ENCODE peak calls at places on chromosomes 6 and 20, in ten cellular contexts. One of them, this sample, is unnamed.

GRCh38 chr6:56649053-56649769 is 6.5 kb upstream of the DST start:
- DNase-seq in colonic mucosa: no peak
- DNase-seq in neural progenitor cell: no peak
- DNase-seq in fibroblast of lung: peak
- DNase-seq in MCF 10A: no peak
- DNase-seq in heart right ventricle: no peak
- DNase-seq in glutamatergic neuron: no peak
- DNase-seq in spleen: no peak
- DNase-seq in kidney epithelial cell: no peak
- DNase-seq in tibial artery: no peak
- DNase-seq in this sample: peak

GRCh38 chr6:21438237-21438985 is 155.1 kb upstream of the SOX4 start:
- DNase-seq in colonic mucosa: no peak
- DNase-seq in neural progenitor cell: no peak
- DNase-seq in fibroblast of lung: peak
- DNase-seq in MCF 10A: no peak
- DNase-seq in heart right ventricle: no peak
- DNase-seq in glutamatergic neuron: no peak
- DNase-seq in spleen: no peak
- DNase-seq in kidney epithelial cell: no peak
- DNase-seq in tibial artery: no peak
- DNase-seq in this sample: no peak

GRCh38 chr6:142796571-142796970 is 148.4 kb downstream of the HIVEP2 start:
- DNase-seq in colonic mucosa: no peak
- DNase-seq in neural progenitor cell: no peak
- DNase-seq in fibroblast of lung: peak
- DNase-seq in MCF 10A: peak
- DNase-seq in heart right ventricle: no peak
- DNase-seq in glutamatergic neuron: no peak
- DNase-seq in spleen: no peak
- DNase-seq in kidney epithelial cell: no peak
- DNase-seq in tibial artery: no peak
- DNase-seq in this sample: no peak

GRCh38 chr6:80214436-80215022 is 108.1 kb downstream of the BCKDHB start:
- DNase-seq in colonic mucosa: peak
- DNase-seq in neural progenitor cell: peak
- DNase-seq in fibroblast of lung: peak
- DNase-seq in MCF 10A: peak
- DNase-seq in heart right ventricle: peak
- DNase-seq in glutamatergic neuron: peak
- DNase-seq in spleen: no peak
- DNase-seq in kidney epithelial cell: no peak
- DNase-seq in tibial artery: no peak
- DNase-seq in this sample: peak

GRCh38 chr6:117441824-117442264 is 16.1 kb upstream of the ROS1 start:
- DNase-seq in colonic mucosa: no peak
- DNase-seq in neural progenitor cell: no peak
- DNase-seq in fibroblast of lung: peak
- DNase-seq in MCF 10A: peak
- DNase-seq in heart right ventricle: no peak
- DNase-seq in glutamatergic neuron: no peak
- DNase-seq in spleen: no peak
- DNase-seq in kidney epithelial cell: no peak
- DNase-seq in tibial artery: no peak
- DNase-seq in this sample: no peak

GRCh38 chr6:34200340-34200971 is 36.2 kb upstream of the HMGA1 start:
- DNase-seq in colonic mucosa: no peak
- DNase-seq in neural progenitor cell: no peak
- DNase-seq in fibroblast of lung: no peak
- DNase-seq in MCF 10A: no peak
- DNase-seq in heart right ventricle: no peak
- DNase-seq in glutamatergic neuron: no peak
- DNase-seq in spleen: no peak
- DNase-seq in kidney epithelial cell: no peak
- DNase-seq in tibial artery: no peak
- DNase-seq in this sample: no peak

GRCh38 chr6:170462366-170463020 is 90.6 kb downstream of the PSMB1 start:
- DNase-seq in colonic mucosa: no peak
- DNase-seq in neural progenitor cell: no peak
- DNase-seq in fibroblast of lung: no peak
- DNase-seq in MCF 10A: no peak
- DNase-seq in heart right ventricle: no peak
- DNase-seq in glutamatergic neuron: no peak
- DNase-seq in spleen: peak
- DNase-seq in kidney epithelial cell: no peak
- DNase-seq in tibial artery: no peak
- DNase-seq in this sample: no peak

GRCh38 chr20:32685541-32686529 is 12.1 kb upstream of the C20orf203 start:
- DNase-seq in colonic mucosa: no peak
- DNase-seq in neural progenitor cell: peak
- DNase-seq in fibroblast of lung: peak
- DNase-seq in MCF 10A: peak
- DNase-seq in heart right ventricle: peak
- DNase-seq in glutamatergic neuron: no peak
- DNase-seq in spleen: no peak
- DNase-seq in kidney epithelial cell: no peak
- DNase-seq in tibial artery: no peak
- DNase-seq in this sample: peak

GRCh38 chr20:50980071-50980681 is 21.6 kb downstream of the MOCS3 start:
- DNase-seq in colonic mucosa: no peak
- DNase-seq in neural progenitor cell: no peak
- DNase-seq in fibroblast of lung: peak
- DNase-seq in MCF 10A: peak
- DNase-seq in heart right ventricle: no peak
- DNase-seq in glutamatergic neuron: no peak
- DNase-seq in spleen: no peak
- DNase-seq in kidney epithelial cell: peak
- DNase-seq in tibial artery: no peak
- DNase-seq in this sample: peak

GRCh38 chr6:71197267-71197666 is 91.3 kb upstream of the OGFRL1 start:
- DNase-seq in colonic mucosa: no peak
- DNase-seq in neural progenitor cell: no peak
- DNase-seq in fibroblast of lung: peak
- DNase-seq in MCF 10A: peak
- DNase-seq in heart right ventricle: no peak
- DNase-seq in glutamatergic neuron: no peak
- DNase-seq in spleen: no peak
- DNase-seq in kidney epithelial cell: no peak
- DNase-seq in tibial artery: no peak
- DNase-seq in this sample: peak

GRCh38 chr6:111823831-111824607 is 49.2 kb downstream of the FYN start:
- DNase-seq in colonic mucosa: no peak
- DNase-seq in neural progenitor cell: no peak
- DNase-seq in fibroblast of lung: peak
- DNase-seq in MCF 10A: peak
- DNase-seq in heart right ventricle: no peak
- DNase-seq in glutamatergic neuron: no peak
- DNase-seq in spleen: no peak
- DNase-seq in kidney epithelial cell: no peak
- DNase-seq in tibial artery: no peak
- DNase-seq in this sample: peak

GRCh38 chr20:19993937-19994667 is 23.1 kb upstream of the NAA20 start:
- DNase-seq in colonic mucosa: no peak
- DNase-seq in neural progenitor cell: no peak
- DNase-seq in fibroblast of lung: peak
- DNase-seq in MCF 10A: peak
- DNase-seq in heart right ventricle: peak
- DNase-seq in glutamatergic neuron: no peak
- DNase-seq in spleen: no peak
- DNase-seq in kidney epithelial cell: peak
- DNase-seq in tibial artery: no peak
- DNase-seq in this sample: peak

GRCh38 chr20:36950432-36951197 is 893 bp downstream of the SAMHD1 start:
- DNase-seq in colonic mucosa: peak
- DNase-seq in neural progenitor cell: peak
- DNase-seq in fibroblast of lung: peak
- DNase-seq in MCF 10A: peak
- DNase-seq in heart right ventricle: peak
- DNase-seq in glutamatergic neuron: peak
- DNase-seq in spleen: no peak
- DNase-seq in kidney epithelial cell: no peak
- DNase-seq in tibial artery: peak
- DNase-seq in this sample: peak

GRCh38 chr6:165891320-165891719 is 228.3 kb upstream of the PDE10A start:
- DNase-seq in colonic mucosa: no peak
- DNase-seq in neural progenitor cell: no peak
- DNase-seq in fibroblast of lung: no peak
- DNase-seq in MCF 10A: no peak
- DNase-seq in heart right ventricle: no peak
- DNase-seq in glutamatergic neuron: no peak
- DNase-seq in spleen: no peak
- DNase-seq in kidney epithelial cell: no peak
- DNase-seq in tibial artery: no peak
- DNase-seq in this sample: no peak

GRCh38 chr6:140062042-140063041 is 687.9 kb upstream of the CITED2 start:
- DNase-seq in colonic mucosa: no peak
- DNase-seq in neural progenitor cell: no peak
- DNase-seq in fibroblast of lung: peak
- DNase-seq in MCF 10A: peak
- DNase-seq in heart right ventricle: peak
- DNase-seq in glutamatergic neuron: no peak
- DNase-seq in spleen: no peak
- DNase-seq in kidney epithelial cell: peak
- DNase-seq in tibial artery: peak
- DNase-seq in this sample: peak

GRCh38 chr6:157240059-157240959 is 83.0 kb downstream of the TMEM242 start:
- DNase-seq in colonic mucosa: peak
- DNase-seq in neural progenitor cell: peak
- DNase-seq in fibroblast of lung: peak
- DNase-seq in MCF 10A: peak
- DNase-seq in heart right ventricle: no peak
- DNase-seq in glutamatergic neuron: no peak
- DNase-seq in spleen: peak
- DNase-seq in kidney epithelial cell: no peak
- DNase-seq in tibial artery: peak
- DNase-seq in this sample: peak

GRCh38 chr20:48800227-48800626 is 27.6 kb downstream of the PREX1 start:
- DNase-seq in colonic mucosa: no peak
- DNase-seq in neural progenitor cell: no peak
- DNase-seq in fibroblast of lung: no peak
- DNase-seq in MCF 10A: no peak
- DNase-seq in heart right ventricle: no peak
- DNase-seq in glutamatergic neuron: no peak
- DNase-seq in spleen: peak
- DNase-seq in kidney epithelial cell: no peak
- DNase-seq in tibial artery: no peak
- DNase-seq in this sample: no peak

GRCh38 chr6:157763129-157763893 is 59.7 kb upstream of the SNX9 start:
- DNase-seq in colonic mucosa: peak
- DNase-seq in neural progenitor cell: no peak
- DNase-seq in fibroblast of lung: peak
- DNase-seq in MCF 10A: peak
- DNase-seq in heart right ventricle: peak
- DNase-seq in glutamatergic neuron: no peak
- DNase-seq in spleen: no peak
- DNase-seq in kidney epithelial cell: peak
- DNase-seq in tibial artery: no peak
- DNase-seq in this sample: peak

GRCh38 chr20:38184098-38184497 is 19.0 kb upstream of the TGM2 start:
- DNase-seq in colonic mucosa: no peak
- DNase-seq in neural progenitor cell: no peak
- DNase-seq in fibroblast of lung: peak
- DNase-seq in MCF 10A: peak
- DNase-seq in heart right ventricle: no peak
- DNase-seq in glutamatergic neuron: no peak
- DNase-seq in spleen: no peak
- DNase-seq in kidney epithelial cell: peak
- DNase-seq in tibial artery: no peak
- DNase-seq in this sample: no peak

GRCh38 chr20:58950603-58951002 is 30.5 kb upstream of the NELFCD start:
- DNase-seq in colonic mucosa: no peak
- DNase-seq in neural progenitor cell: no peak
- DNase-seq in fibroblast of lung: no peak
- DNase-seq in MCF 10A: peak
- DNase-seq in heart right ventricle: no peak
- DNase-seq in glutamatergic neuron: no peak
- DNase-seq in spleen: no peak
- DNase-seq in kidney epithelial cell: no peak
- DNase-seq in tibial artery: no peak
- DNase-seq in this sample: no peak
- TF ChIP-seq CTCF in colonic mucosa: no peak
- TF ChIP-seq CTCF in neural progenitor cell: peak
- TF ChIP-seq CTCF in fibroblast of lung: no peak
- TF ChIP-seq CTCF in MCF 10A: no peak
- TF ChIP-seq CTCF in heart right ventricle: peak
- TF ChIP-seq CTCF in glutamatergic neuron: no peak
- TF ChIP-seq CTCF in spleen: no peak
- TF ChIP-seq CTCF in kidney epithelial cell: no peak
- TF ChIP-seq CTCF in tibial artery: no peak
- TF ChIP-seq CTCF in this sample: no peak

GRCh38 chr6:33064723-33065122 is 8.7 kb downstream of the HLA-DPA1 start:
- DNase-seq in colonic mucosa: no peak
- DNase-seq in neural progenitor cell: no peak
- DNase-seq in fibroblast of lung: no peak
- DNase-seq in MCF 10A: no peak
- DNase-seq in heart right ventricle: no peak
- DNase-seq in glutamatergic neuron: no peak
- DNase-seq in spleen: no peak
- DNase-seq in kidney epithelial cell: no peak
- DNase-seq in tibial artery: no peak
- DNase-seq in this sample: no peak
- TF ChIP-seq CTCF in colonic mucosa: no peak
- TF ChIP-seq CTCF in neural progenitor cell: no peak
- TF ChIP-seq CTCF in fibroblast of lung: no peak
- TF ChIP-seq CTCF in MCF 10A: no peak
- TF ChIP-seq CTCF in heart right ventricle: no peak
- TF ChIP-seq CTCF in glutamatergic neuron: no peak
- TF ChIP-seq CTCF in spleen: no peak
- TF ChIP-seq CTCF in kidney epithelial cell: no peak
- TF ChIP-seq CTCF in tibial artery: no peak
- TF ChIP-seq CTCF in this sample: no peak

GRCh38 chr6:43286995-43287716 is 10.9 kb upstream of the SLC22A7 start:
- DNase-seq in colonic mucosa: peak
- DNase-seq in neural progenitor cell: peak
- DNase-seq in fibroblast of lung: no peak
- DNase-seq in MCF 10A: no peak
- DNase-seq in heart right ventricle: no peak
- DNase-seq in glutamatergic neuron: no peak
- DNase-seq in spleen: peak
- DNase-seq in kidney epithelial cell: no peak
- DNase-seq in tibial artery: no peak
- DNase-seq in this sample: no peak
- TF ChIP-seq CTCF in colonic mucosa: no peak
- TF ChIP-seq CTCF in neural progenitor cell: peak
- TF ChIP-seq CTCF in fibroblast of lung: no peak
- TF ChIP-seq CTCF in MCF 10A: no peak
- TF ChIP-seq CTCF in heart right ventricle: peak
- TF ChIP-seq CTCF in glutamatergic neuron: no peak
- TF ChIP-seq CTCF in spleen: no peak
- TF ChIP-seq CTCF in kidney epithelial cell: no peak
- TF ChIP-seq CTCF in tibial artery: no peak
- TF ChIP-seq CTCF in this sample: no peak

GRCh38 chr6:4281341-4282293 is 146.2 kb upstream of the ECI2 start:
- DNase-seq in colonic mucosa: peak
- DNase-seq in neural progenitor cell: peak
- DNase-seq in fibroblast of lung: peak
- DNase-seq in MCF 10A: peak
- DNase-seq in heart right ventricle: peak
- DNase-seq in glutamatergic neuron: peak
- DNase-seq in spleen: peak
- DNase-seq in kidney epithelial cell: peak
- DNase-seq in tibial artery: no peak
- DNase-seq in this sample: no peak
- TF ChIP-seq CTCF in colonic mucosa: no peak
- TF ChIP-seq CTCF in neural progenitor cell: peak
- TF ChIP-seq CTCF in fibroblast of lung: no peak
- TF ChIP-seq CTCF in MCF 10A: peak
- TF ChIP-seq CTCF in heart right ventricle: peak
- TF ChIP-seq CTCF in glutamatergic neuron: no peak
- TF ChIP-seq CTCF in spleen: peak
- TF ChIP-seq CTCF in kidney epithelial cell: peak
- TF ChIP-seq CTCF in tibial artery: peak
- TF ChIP-seq CTCF in this sample: no peak